ENCODE peak calls at places on chromosomes 6 and 20, in seven cellular contexts. One of them, this sample, is unnamed.

GRCh38 chr6:20952605-20953004 is 418.3 kb downstream of the CDKAL1 start:
- DNase-seq in GM12865: no peak
- DNase-seq in uterus: no peak
- DNase-seq in BJ: peak
- DNase-seq in MM.1S: no peak
- DNase-seq in breast epithelium: no peak
- DNase-seq in fibroblast of the aortic adventitia: peak
- DNase-seq in this sample: peak

GRCh38 chr6:34324738-34325444 is 67.6 kb downstream of the NUDT3 start:
- DNase-seq in GM12865: no peak
- DNase-seq in uterus: peak
- DNase-seq in BJ: no peak
- DNase-seq in MM.1S: no peak
- DNase-seq in breast epithelium: no peak
- DNase-seq in fibroblast of the aortic adventitia: peak
- DNase-seq in this sample: peak

GRCh38 chr6:11471261-11471660 is 66.3 kb upstream of the TMEM170B start:
- DNase-seq in GM12865: no peak
- DNase-seq in uterus: no peak
- DNase-seq in BJ: no peak
- DNase-seq in MM.1S: no peak
- DNase-seq in breast epithelium: no peak
- DNase-seq in fibroblast of the aortic adventitia: no peak
- DNase-seq in this sample: no peak

GRCh38 chr20:37223053-37223452 is 38.6 kb downstream of the GHRH start:
- DNase-seq in GM12865: peak
- DNase-seq in uterus: no peak
- DNase-seq in BJ: peak
- DNase-seq in MM.1S: no peak
- DNase-seq in breast epithelium: no peak
- DNase-seq in fibroblast of the aortic adventitia: peak
- DNase-seq in this sample: no peak

GRCh38 chr6:35054743-35055130 is 86.4 kb downstream of the TCP11 start:
- DNase-seq in GM12865: no peak
- DNase-seq in uterus: no peak
- DNase-seq in BJ: no peak
- DNase-seq in MM.1S: no peak
- DNase-seq in breast epithelium: no peak
- DNase-seq in fibroblast of the aortic adventitia: no peak
- DNase-seq in this sample: no peak

GRCh38 chr6:42140756-42141602 is 1.4 kb downstream of the C6orf132 start:
- DNase-seq in GM12865: no peak
- DNase-seq in uterus: no peak
- DNase-seq in BJ: no peak
- DNase-seq in MM.1S: no peak
- DNase-seq in breast epithelium: no peak
- DNase-seq in fibroblast of the aortic adventitia: no peak
- DNase-seq in this sample: no peak

GRCh38 chr20:50111120-50111828 is 1.7 kb downstream of the UBE2V1 start:
- DNase-seq in GM12865: peak
- DNase-seq in uterus: no peak
- DNase-seq in BJ: no peak
- DNase-seq in MM.1S: no peak
- DNase-seq in breast epithelium: no peak
- DNase-seq in fibroblast of the aortic adventitia: peak
- DNase-seq in this sample: no peak

GRCh38 chr6:151285121-151285520 is 45.4 kb downstream of the AKAP12 start:
- DNase-seq in GM12865: no peak
- DNase-seq in uterus: no peak
- DNase-seq in BJ: no peak
- DNase-seq in MM.1S: no peak
- DNase-seq in breast epithelium: no peak
- DNase-seq in fibroblast of the aortic adventitia: peak
- DNase-seq in this sample: peak

GRCh38 chr20:21159658-21160380 is 33.9 kb downstream of the KIZ start:
- DNase-seq in GM12865: peak
- DNase-seq in uterus: no peak
- DNase-seq in BJ: no peak
- DNase-seq in MM.1S: no peak
- DNase-seq in breast epithelium: no peak
- DNase-seq in fibroblast of the aortic adventitia: no peak
- DNase-seq in this sample: no peak

GRCh38 chr20:33437141-33437911 is 6.2 kb downstream of the SNTA1 start:
- DNase-seq in GM12865: no peak
- DNase-seq in uterus: peak
- DNase-seq in BJ: no peak
- DNase-seq in MM.1S: no peak
- DNase-seq in breast epithelium: no peak
- DNase-seq in fibroblast of the aortic adventitia: peak
- DNase-seq in this sample: peak
- H3K4me3 ChIP-seq in GM12865: no peak
- H3K4me3 ChIP-seq in uterus: no peak
- H3K4me3 ChIP-seq in BJ: no peak
- H3K4me3 ChIP-seq in MM.1S: no peak
- H3K4me3 ChIP-seq in breast epithelium: no peak
- H3K4me3 ChIP-seq in fibroblast of the aortic adventitia: no peak
- H3K4me3 ChIP-seq in this sample: no peak

GRCh38 chr6:136548582-136549330 is 1.5 kb downstream of the MAP7 start:
- DNase-seq in GM12865: no peak
- DNase-seq in uterus: no peak
- DNase-seq in BJ: no peak
- DNase-seq in MM.1S: no peak
- DNase-seq in breast epithelium: no peak
- DNase-seq in fibroblast of the aortic adventitia: no peak
- DNase-seq in this sample: no peak
- H3K4me3 ChIP-seq in GM12865: no peak
- H3K4me3 ChIP-seq in uterus: no peak
- H3K4me3 ChIP-seq in BJ: no peak
- H3K4me3 ChIP-seq in MM.1S: no peak
- H3K4me3 ChIP-seq in breast epithelium: no peak
- H3K4me3 ChIP-seq in fibroblast of the aortic adventitia: no peak
- H3K4me3 ChIP-seq in this sample: no peak

DNA sequence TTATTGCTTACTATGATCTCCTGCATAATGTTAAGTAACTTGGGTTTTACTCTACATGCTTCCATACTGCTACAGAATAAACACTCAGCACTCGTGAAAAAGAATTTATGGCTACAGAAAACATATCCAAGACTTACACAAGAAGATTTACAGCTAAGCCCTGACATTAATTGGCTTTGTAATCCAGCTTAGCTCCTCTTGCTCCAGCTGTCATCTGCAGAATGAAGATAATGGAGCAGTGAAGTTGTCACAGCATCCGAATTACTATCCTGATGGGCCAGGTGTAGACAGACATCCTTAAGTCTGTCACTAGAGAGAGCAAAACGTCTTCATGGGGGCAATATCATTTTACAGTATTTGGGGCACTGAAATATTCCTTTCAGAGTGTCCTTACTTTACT is 155.3 kb downstream of the PRKN start:
- DNase-seq in GM12865: no peak
- DNase-seq in uterus: no peak
- DNase-seq in BJ: no peak
- DNase-seq in MM.1S: no peak
- DNase-seq in breast epithelium: no peak
- DNase-seq in fibroblast of the aortic adventitia: no peak
- DNase-seq in this sample: no peak
- H3K4me3 ChIP-seq in GM12865: no peak
- H3K4me3 ChIP-seq in uterus: no peak
- H3K4me3 ChIP-seq in BJ: no peak
- H3K4me3 ChIP-seq in MM.1S: no peak
- H3K4me3 ChIP-seq in breast epithelium: no peak
- H3K4me3 ChIP-seq in fibroblast of the aortic adventitia: no peak
- H3K4me3 ChIP-seq in this sample: no peak

GRCh38 chr20:51497542-51498467 is 44.7 kb downstream of the NFATC2 start:
- DNase-seq in GM12865: peak
- DNase-seq in uterus: no peak
- DNase-seq in BJ: no peak
- DNase-seq in MM.1S: no peak
- DNase-seq in breast epithelium: peak
- DNase-seq in fibroblast of the aortic adventitia: peak
- DNase-seq in this sample: peak
- H3K4me3 ChIP-seq in GM12865: peak
- H3K4me3 ChIP-seq in uterus: no peak
- H3K4me3 ChIP-seq in BJ: no peak
- H3K4me3 ChIP-seq in MM.1S: no peak
- H3K4me3 ChIP-seq in breast epithelium: no peak
- H3K4me3 ChIP-seq in fibroblast of the aortic adventitia: no peak
- H3K4me3 ChIP-seq in this sample: no peak

This sample was measured in heart right ventricle.